ENCODE peak calls at places on chromosomes 3 and 15, in five cellular contexts. V, S, U, K and C are unnamed samples.
A peak's percentile ranks its signal among the peaks of the same experiment; 100 is the strongest.

GRCh38 chr3:190044142-190044541 is 76.6 kb downstream of the P3H2 start:
- DNase-seq in V (peak; percentile 74), S (no peak), U (no peak), K (no peak), C (no peak)

GRCh38 chr3:17949116-17949515 is 206.7 kb upstream of the TBC1D5 start:
- DNase-seq in V (no peak), S (no peak), U (no peak), K (no peak), C (no peak)

GRCh38 chr15:90091156-90091931 is 10.9 kb downstream of the IDH2 start:
- DNase-seq in V (no peak), S (no peak), U (no peak), K (no peak), C (no peak)

GRCh38 chr15:68990755-68991500 is 23.6 kb upstream of the NOX5 start:
- DNase-seq in V (no peak), S (no peak), U (no peak), K (no peak), C (no peak)

GRCh38 chr3:47533481-47533880 is 20.0 kb upstream of the ELP6 start:
- DNase-seq in V (peak; percentile 30), S (no peak), U (no peak), K (no peak), C (no peak)

GRCh38 chr3:36373084-36373483 is 7.2 kb upstream of the STAC start:
- DNase-seq in V (peak; percentile 75), S (no peak), U (peak; percentile 90), K (no peak), C (no peak)

GRCh38 chr15:83200162-83200561 is 7.5 kb downstream of the HDGFL3 start:
- DNase-seq in V (peak; percentile 9), S (no peak), U (peak; percentile 74), K (no peak), C (no peak)

GRCh38 chr3:65019412-65020093 is 331.8 kb upstream of the ADAMTS9 start:
- DNase-seq in V (peak; percentile 4), S (no peak), U (no peak), K (no peak), C (no peak)

GRCh38 chr3:82627733-82628132 is 866.3 kb upstream of the GBE1 start:
- DNase-seq in V (no peak), S (no peak), U (no peak), K (no peak), C (no peak)

GRCh38 chr3:53109822-53110771 is 20.1 kb downstream of the RFT1 start:
- DNase-seq in V (peak; percentile 90), S (peak; percentile 52), U (no peak), K (peak; percentile 41), C (peak; percentile 63)

GRCh38 chr15:38149315-38149714 is 103.3 kb upstream of the SPRED1 start:
- DNase-seq in V (no peak), S (no peak), U (no peak), K (no peak), C (no peak)

GRCh38 chr3:120113128-120114116 is 19.2 kb upstream of the GSK3B start:
- DNase-seq in V (peak; percentile 93), S (no peak), U (peak; percentile 96), K (no peak), C (no peak)

GRCh38 chr3:49930922-49931321 is 1.3 kb upstream of the MON1A start:
- DNase-seq in V (peak; percentile 29), S (peak; percentile 30), U (peak; percentile 29), K (no peak), C (peak; percentile 78)

GRCh38 chr3:127791221-127791913 is 30.9 kb downstream of the MGLL start:
- DNase-seq in V (peak; percentile 90), S (no peak), U (peak; percentile 96), K (no peak), C (peak; percentile 55)

GRCh38 chr3:124837730-124838186 is 49.4 kb downstream of the ITGB5 start:
- DNase-seq in V (peak; percentile 73), S (peak; percentile 30), U (peak; percentile 72), K (peak; percentile 91), C (no peak)

GRCh38 chr15:89377842-89378698 is 43.4 kb upstream of the POLG start:
- DNase-seq in V (peak; percentile 9), S (no peak), U (no peak), K (no peak), C (no peak)

GRCh38 chr3:62529230-62529629 is 155.9 kb upstream of the FEZF2 start:
- DNase-seq in V (peak; percentile 36), S (peak; percentile 74), U (peak; percentile 16), K (no peak), C (peak; percentile 80)

GRCh38 chr15:71203573-71204444 is 88.5 kb downstream of the THSD4 start:
- DNase-seq in V (peak; percentile 65), S (no peak), U (no peak), K (no peak), C (no peak)

GRCh38 chr3:157443873-157444770 is 7.5 kb downstream of the PTX3 start:
- DNase-seq in V (peak; percentile 85), S (no peak), U (no peak), K (no peak), C (no peak)

GRCh38 chr3:194271459-194272035 is 79.6 kb downstream of the CPN2 start:
- DNase-seq in V (no peak), S (no peak), U (no peak), K (no peak), C (no peak)

GRCh38 chr3:43363621-43364266 is 77.4 kb downstream of the SNRK start:
- DNase-seq in V (peak; percentile 74), S (no peak), U (no peak), K (no peak), C (no peak)

GRCh38 chr3:189577290-189577951 is 53.8 kb upstream of the TP63 start:
- DNase-seq in V (no peak), S (no peak), U (no peak), K (no peak), C (no peak)

GRCh38 chr3:43013743-43014155 is 34.6 kb downstream of the GASK1A start:
- DNase-seq in V (no peak), S (no peak), U (no peak), K (no peak), C (no peak)

GRCh38 chr3:130609166-130609574 is 92.2 kb downstream of the COL6A6 start:
- DNase-seq in V (no peak), S (no peak), U (no peak), K (no peak), C (no peak)

GRCh38 chr3:3296858-3297430 is 117.5 kb upstream of the CRBN start:
- DNase-seq in V (no peak), S (no peak), U (no peak), K (no peak), C (no peak)

GRCh38 chr3:127525373-127525772 is 65.2 kb downstream of the TPRA1 start:
- DNase-seq in V (no peak), S (no peak), U (peak; percentile 92), K (peak; percentile 78), C (no peak)

GRCh38 chr15:40397688-40398412 is 7.7 kb upstream of the IVD start:
- DNase-seq in V (no peak), S (no peak), U (no peak), K (no peak), C (no peak)

GRCh38 chr3:87298111-87298718 is 21.8 kb upstream of the POU1F1 start:
- DNase-seq in V (peak; percentile 63), S (no peak), U (peak; percentile 51), K (peak; percentile 16), C (peak; percentile 65)

GRCh38 chr3:154095832-154096421 is 25.3 kb upstream of the ARHGEF26 start:
- DNase-seq in V (peak; percentile 59), S (no peak), U (peak; percentile 28), K (no peak), C (no peak)

GRCh38 chr3:128312271-128312670 is 154.4 kb downstream of the DNAJB8 start:
- DNase-seq in V (no peak), S (no peak), U (no peak), K (no peak), C (no peak)

GRCh38 chr3:113660901-113661300 is 35.5 kb downstream of the USF3 start:
- DNase-seq in V (no peak), S (no peak), U (peak; percentile 16), K (no peak), C (no peak)

GRCh38 chr3:172522871-172523818 is at the start of gene TNFSF10:
- DNase-seq in V (peak; percentile 21), S (peak; percentile 16), U (peak; percentile 95), K (no peak), C (peak; percentile 52)

GRCh38 chr15:66789029-66790025 is 87.3 kb downstream of the SMAD6 start:
- DNase-seq in V (peak; percentile 91), S (no peak), U (peak; percentile 60), K (no peak), C (no peak)

GRCh38 chr3:155270063-155270462 is 23.4 kb downstream of the STRIT1 start:
- DNase-seq in V (no peak), S (no peak), U (no peak), K (no peak), C (no peak)

GRCh38 chr15:50458301-50458700 is 34.1 kb downstream of the USP8 start:
- DNase-seq in V (no peak), S (no peak), U (no peak), K (no peak), C (no peak)

GRCh38 chr3:49727154-49727923 is 3.6 kb upstream of the GMPPB start:
- DNase-seq in V (no peak), S (no peak), U (no peak), K (no peak), C (no peak)